ENCODE peak calls at places on chromosomes 6 and 20, in ten cellular contexts. One of them, this sample, is unnamed.

GRCh38 chr6:140043357-140043756 is 668.9 kb upstream of the CITED2 start:
- DNase-seq in A549: peak; percentile 38
- DNase-seq in psoas muscle: no peak
- DNase-seq in ascending aorta: no peak
- DNase-seq in breast epithelium: no peak
- DNase-seq in prostate gland: no peak
- DNase-seq in neural progenitor cell: no peak
- DNase-seq in tibial artery: no peak
- DNase-seq in kidney: no peak
- DNase-seq in heart left ventricle: no peak
- DNase-seq in this sample: peak; percentile 42

GRCh38 chr6:57142178-57142525 is 30.0 kb upstream of the BAG2 start:
- DNase-seq in A549: no peak
- DNase-seq in psoas muscle: no peak
- DNase-seq in ascending aorta: no peak
- DNase-seq in breast epithelium: no peak
- DNase-seq in prostate gland: no peak
- DNase-seq in neural progenitor cell: no peak
- DNase-seq in tibial artery: no peak
- DNase-seq in kidney: no peak
- DNase-seq in heart left ventricle: no peak
- DNase-seq in this sample: no peak

GRCh38 chr6:166678426-166678825 is 51.4 kb upstream of the RPS6KA2 start:
- DNase-seq in A549: peak; percentile 36
- DNase-seq in psoas muscle: no peak
- DNase-seq in ascending aorta: no peak
- DNase-seq in breast epithelium: peak; percentile 29
- DNase-seq in prostate gland: no peak
- DNase-seq in neural progenitor cell: no peak
- DNase-seq in tibial artery: no peak
- DNase-seq in kidney: no peak
- DNase-seq in heart left ventricle: no peak
- DNase-seq in this sample: no peak

GRCh38 chr20:57180385-57180784 is 86.1 kb downstream of the BMP7 start:
- DNase-seq in A549: no peak
- DNase-seq in psoas muscle: no peak
- DNase-seq in ascending aorta: no peak
- DNase-seq in breast epithelium: no peak
- DNase-seq in prostate gland: no peak
- DNase-seq in neural progenitor cell: no peak
- DNase-seq in tibial artery: no peak
- DNase-seq in kidney: no peak
- DNase-seq in heart left ventricle: no peak
- DNase-seq in this sample: no peak

GRCh38 chr20:25039697-25040437 is 18.1 kb downstream of the ACSS1 start:
- DNase-seq in A549: no peak
- DNase-seq in psoas muscle: peak; percentile 92
- DNase-seq in ascending aorta: peak; percentile 94
- DNase-seq in breast epithelium: peak; percentile 98
- DNase-seq in prostate gland: peak; percentile 95
- DNase-seq in neural progenitor cell: no peak
- DNase-seq in tibial artery: peak; percentile 98
- DNase-seq in kidney: peak; percentile 85
- DNase-seq in heart left ventricle: peak; percentile 94
- DNase-seq in this sample: peak; percentile 87

GRCh38 chr20:40463171-40463570 is 225.9 kb downstream of the MAFB start:
- DNase-seq in A549: no peak
- DNase-seq in psoas muscle: no peak
- DNase-seq in ascending aorta: no peak
- DNase-seq in breast epithelium: no peak
- DNase-seq in prostate gland: no peak
- DNase-seq in neural progenitor cell: no peak
- DNase-seq in tibial artery: no peak
- DNase-seq in kidney: no peak
- DNase-seq in heart left ventricle: no peak
- DNase-seq in this sample: no peak

GRCh38 chr6:107321793-107322192 is 137.6 kb downstream of the PDSS2 start:
- DNase-seq in A549: no peak
- DNase-seq in psoas muscle: no peak
- DNase-seq in ascending aorta: no peak
- DNase-seq in breast epithelium: no peak
- DNase-seq in prostate gland: no peak
- DNase-seq in neural progenitor cell: no peak
- DNase-seq in tibial artery: no peak
- DNase-seq in kidney: no peak
- DNase-seq in heart left ventricle: no peak
- DNase-seq in this sample: no peak

GRCh38 chr20:7650481-7650880 is 289.8 kb downstream of the HAO1 start:
- DNase-seq in A549: no peak
- DNase-seq in psoas muscle: no peak
- DNase-seq in ascending aorta: no peak
- DNase-seq in breast epithelium: no peak
- DNase-seq in prostate gland: no peak
- DNase-seq in neural progenitor cell: peak; percentile 3
- DNase-seq in tibial artery: no peak
- DNase-seq in kidney: no peak
- DNase-seq in heart left ventricle: peak; percentile 29
- DNase-seq in this sample: no peak

GRCh38 chr6:142848969-142849368 is 96.0 kb downstream of the HIVEP2 start:
- DNase-seq in A549: no peak
- DNase-seq in psoas muscle: no peak
- DNase-seq in ascending aorta: no peak
- DNase-seq in breast epithelium: no peak
- DNase-seq in prostate gland: no peak
- DNase-seq in neural progenitor cell: no peak
- DNase-seq in tibial artery: no peak
- DNase-seq in kidney: no peak
- DNase-seq in heart left ventricle: no peak
- DNase-seq in this sample: no peak

GRCh38 chr6:158972241-158973233 is 27.5 kb downstream of the RSPH3 start:
- DNase-seq in A549: peak; percentile 21
- DNase-seq in psoas muscle: no peak
- DNase-seq in ascending aorta: no peak
- DNase-seq in breast epithelium: no peak
- DNase-seq in prostate gland: peak; percentile 15
- DNase-seq in neural progenitor cell: peak; percentile 35
- DNase-seq in tibial artery: no peak
- DNase-seq in kidney: no peak
- DNase-seq in heart left ventricle: no peak
- DNase-seq in this sample: no peak

GRCh38 chr20:53408728-53409157 is 184.9 kb downstream of the ZNF217 start:
- DNase-seq in A549: no peak
- DNase-seq in psoas muscle: no peak
- DNase-seq in ascending aorta: no peak
- DNase-seq in breast epithelium: no peak
- DNase-seq in prostate gland: no peak
- DNase-seq in neural progenitor cell: no peak
- DNase-seq in tibial artery: no peak
- DNase-seq in kidney: no peak
- DNase-seq in heart left ventricle: no peak
- DNase-seq in this sample: no peak

GRCh38 chr20:35563834-35564233 is 22.0 kb downstream of the ERGIC3 start:
- DNase-seq in A549: no peak
- DNase-seq in psoas muscle: no peak
- DNase-seq in ascending aorta: no peak
- DNase-seq in breast epithelium: no peak
- DNase-seq in prostate gland: no peak
- DNase-seq in neural progenitor cell: no peak
- DNase-seq in tibial artery: no peak
- DNase-seq in kidney: no peak
- DNase-seq in heart left ventricle: no peak
- DNase-seq in this sample: no peak

GRCh38 chr20:35572838-35573237 is 31.0 kb downstream of the ERGIC3 start:
- DNase-seq in A549: no peak
- DNase-seq in psoas muscle: no peak
- DNase-seq in ascending aorta: no peak
- DNase-seq in breast epithelium: no peak
- DNase-seq in prostate gland: no peak
- DNase-seq in neural progenitor cell: no peak
- DNase-seq in tibial artery: no peak
- DNase-seq in kidney: no peak
- DNase-seq in heart left ventricle: no peak
- DNase-seq in this sample: no peak

GRCh38 chr20:35564905-35565304 is 23.0 kb downstream of the ERGIC3 start:
- DNase-seq in A549: no peak
- DNase-seq in psoas muscle: no peak
- DNase-seq in ascending aorta: no peak
- DNase-seq in breast epithelium: no peak
- DNase-seq in prostate gland: no peak
- DNase-seq in neural progenitor cell: no peak
- DNase-seq in tibial artery: no peak
- DNase-seq in kidney: no peak
- DNase-seq in heart left ventricle: no peak
- DNase-seq in this sample: no peak

GRCh38 chr20:35571566-35571965 is 29.7 kb downstream of the ERGIC3 start:
- DNase-seq in A549: no peak
- DNase-seq in psoas muscle: no peak
- DNase-seq in ascending aorta: no peak
- DNase-seq in breast epithelium: no peak
- DNase-seq in prostate gland: no peak
- DNase-seq in neural progenitor cell: no peak
- DNase-seq in tibial artery: no peak
- DNase-seq in kidney: no peak
- DNase-seq in heart left ventricle: no peak
- DNase-seq in this sample: no peak

DNA sequence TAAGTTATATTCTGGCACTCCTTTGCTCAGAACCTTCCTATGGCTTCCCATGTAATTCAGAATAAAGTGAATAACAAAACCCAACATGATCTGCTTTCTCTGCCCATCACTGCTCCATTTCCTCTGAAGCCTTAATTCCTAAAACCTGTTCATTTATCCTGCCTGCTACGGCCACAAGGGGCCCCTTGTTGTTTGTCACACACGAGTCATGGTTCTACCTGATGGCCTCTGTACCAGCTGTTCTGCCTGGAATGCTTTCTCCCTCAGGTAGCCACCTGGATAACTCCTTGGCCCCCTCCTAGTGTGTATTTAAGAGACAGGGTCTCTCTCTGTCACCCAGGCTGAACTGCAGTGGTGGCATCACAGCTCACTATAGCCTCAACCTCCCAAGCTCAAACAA is 26.8 kb downstream of the ERGIC3 start:
- DNase-seq in A549: peak; percentile 55
- DNase-seq in psoas muscle: no peak
- DNase-seq in ascending aorta: no peak
- DNase-seq in breast epithelium: no peak
- DNase-seq in prostate gland: no peak
- DNase-seq in neural progenitor cell: peak; percentile 21
- DNase-seq in tibial artery: no peak
- DNase-seq in kidney: no peak
- DNase-seq in heart left ventricle: no peak
- DNase-seq in this sample: no peak
- TF ChIP-seq CTCF in A549: peak; percentile 11
- TF ChIP-seq CTCF in psoas muscle: no peak
- TF ChIP-seq CTCF in ascending aorta: no peak
- TF ChIP-seq CTCF in breast epithelium: no peak
- TF ChIP-seq CTCF in prostate gland: no peak
- TF ChIP-seq CTCF in neural progenitor cell: peak; percentile 41
- TF ChIP-seq CTCF in tibial artery: no peak
- TF ChIP-seq CTCF in kidney: peak; percentile 16
- TF ChIP-seq CTCF in heart left ventricle: no peak
- TF ChIP-seq CTCF in this sample: no peak

GRCh38 chr20:46627251-46627650 is 24.0 kb downstream of the SLC13A3 start:
- DNase-seq in A549: no peak
- DNase-seq in psoas muscle: no peak
- DNase-seq in ascending aorta: no peak
- DNase-seq in breast epithelium: no peak
- DNase-seq in prostate gland: no peak
- DNase-seq in neural progenitor cell: no peak
- DNase-seq in tibial artery: no peak
- DNase-seq in kidney: no peak
- DNase-seq in heart left ventricle: no peak
- DNase-seq in this sample: no peak
- H3K9me3 ChIP-seq in A549: peaks cover 22% of the 10 kb centered on the region
- H3K9me3 ChIP-seq in psoas muscle: peaks cover 16% of the 10 kb centered on the region
- H3K9me3 ChIP-seq in ascending aorta: no peaks in the 10 kb centered on the region
- H3K9me3 ChIP-seq in breast epithelium: peaks cover 22% of the 10 kb centered on the region
- H3K9me3 ChIP-seq in prostate gland: no peaks in the 10 kb centered on the region
- H3K9me3 ChIP-seq in neural progenitor cell: peaks cover 10% of the 10 kb centered on the region
- H3K9me3 ChIP-seq in tibial artery: peaks cover 22% of the 10 kb centered on the region
- H3K9me3 ChIP-seq in kidney: peaks cover 8% of the 10 kb centered on the region
- H3K9me3 ChIP-seq in heart left ventricle: no peaks in the 10 kb centered on the region
- H3K9me3 ChIP-seq in this sample: no peaks in the 10 kb centered on the region

DNA sequence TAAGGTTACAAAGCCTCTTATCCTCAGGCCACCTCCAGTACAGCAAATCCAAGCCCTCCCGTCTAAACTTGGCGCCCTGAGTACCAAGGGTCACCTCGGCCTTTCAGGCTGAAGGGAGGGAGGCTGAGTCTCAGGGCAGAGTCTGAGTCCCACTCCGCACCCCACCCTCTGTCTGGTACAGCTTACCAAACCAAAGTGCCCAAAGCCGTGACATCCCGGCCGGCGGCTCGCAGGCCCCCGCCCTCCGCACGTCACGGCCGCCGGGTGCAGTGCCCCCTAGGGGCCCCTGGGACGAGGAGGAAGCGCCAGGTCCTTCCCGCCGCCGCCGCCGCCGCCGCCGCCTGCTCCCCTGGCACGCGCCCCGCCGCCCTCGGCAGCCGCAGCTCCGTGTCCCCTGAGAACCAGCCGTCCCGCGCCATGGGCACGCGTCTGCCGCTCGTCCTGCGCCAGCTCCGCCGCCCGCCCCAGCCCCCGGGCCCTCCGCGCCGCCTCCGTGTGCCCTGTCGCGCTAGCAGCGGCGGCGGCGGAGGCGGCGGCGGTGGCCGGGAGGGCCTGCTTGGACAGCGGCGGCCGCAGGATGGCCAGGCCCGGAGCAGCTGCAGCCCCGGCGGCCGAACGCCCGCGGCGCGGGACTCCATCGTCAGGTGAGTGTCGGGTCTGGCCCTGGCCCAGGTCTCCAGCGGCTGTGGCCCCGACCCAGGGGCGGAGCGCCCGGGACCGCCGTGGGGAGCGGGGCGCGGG is at the start of gene MTHFD1L:
- DNase-seq in A549: peak; percentile 85
- DNase-seq in psoas muscle: peak; percentile 72
- DNase-seq in ascending aorta: peak; percentile 94
- DNase-seq in breast epithelium: peak; percentile 49
- DNase-seq in prostate gland: peak; percentile 20
- DNase-seq in neural progenitor cell: peak; percentile 90
- DNase-seq in tibial artery: peak; percentile 95
- DNase-seq in kidney: peak; percentile 94
- DNase-seq in heart left ventricle: peak; percentile 72
- DNase-seq in this sample: peak; percentile 59
- TF ChIP-seq CTCF in A549: peak; percentile 58
- TF ChIP-seq CTCF in psoas muscle: peak; percentile 48
- TF ChIP-seq CTCF in ascending aorta: peak; percentile 63
- TF ChIP-seq CTCF in breast epithelium: no peak
- TF ChIP-seq CTCF in prostate gland: peak; percentile 49
- TF ChIP-seq CTCF in neural progenitor cell: peak; percentile 72
- TF ChIP-seq CTCF in tibial artery: peak; percentile 48
- TF ChIP-seq CTCF in kidney: peak; percentile 44
- TF ChIP-seq CTCF in heart left ventricle: peak; percentile 32
- TF ChIP-seq CTCF in this sample: peak; percentile 57

DNA sequence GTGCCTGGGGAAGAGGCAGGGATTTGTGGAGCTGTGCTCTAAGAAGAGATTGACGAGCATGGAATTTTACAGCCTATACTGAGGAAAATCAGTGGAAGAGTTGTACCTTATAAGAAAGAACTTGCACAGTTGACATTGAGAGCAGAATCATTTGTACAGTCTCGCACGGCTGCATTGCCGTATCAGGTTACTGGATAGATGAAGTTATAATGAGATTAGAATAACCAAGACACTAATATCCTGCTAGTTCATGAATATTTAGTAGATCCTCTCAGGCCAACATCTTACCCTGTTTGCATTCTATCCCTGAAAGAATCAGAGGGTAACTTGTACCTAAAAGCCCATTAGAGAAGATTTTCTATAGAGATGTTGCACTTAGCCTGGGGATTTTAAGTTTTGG is 447.1 kb downstream of the PREX1 start:
- DNase-seq in A549: no peak
- DNase-seq in psoas muscle: no peak
- DNase-seq in ascending aorta: no peak
- DNase-seq in breast epithelium: no peak
- DNase-seq in prostate gland: no peak
- DNase-seq in neural progenitor cell: no peak
- DNase-seq in tibial artery: no peak
- DNase-seq in kidney: no peak
- DNase-seq in heart left ventricle: no peak
- DNase-seq in this sample: no peak
- H3K9me3 ChIP-seq in A549: no peaks in the 10 kb centered on the region
- H3K9me3 ChIP-seq in psoas muscle: no peaks in the 10 kb centered on the region
- H3K9me3 ChIP-seq in ascending aorta: no peaks in the 10 kb centered on the region
- H3K9me3 ChIP-seq in breast epithelium: no peaks in the 10 kb centered on the region
- H3K9me3 ChIP-seq in prostate gland: no peaks in the 10 kb centered on the region
- H3K9me3 ChIP-seq in neural progenitor cell: no peaks in the 10 kb centered on the region
- H3K9me3 ChIP-seq in tibial artery: no peaks in the 10 kb centered on the region
- H3K9me3 ChIP-seq in kidney: peaks cover 4% of the 10 kb centered on the region
- H3K9me3 ChIP-seq in heart left ventricle: no peaks in the 10 kb centered on the region
- H3K9me3 ChIP-seq in this sample: no peaks in the 10 kb centered on the region

This sample was measured in uterus.